ENCODE peak calls at places on chromosomes 1 and 21, in four cellular contexts. V, I, D and Z are unnamed samples.

GRCh38 chr21:28392436-28392835 is 600.2 kb downstream of the LTN1 start:
- DNase-seq in V (peak), I (no peak), D (no peak), Z (no peak)

GRCh38 chr1:200453544-200453905 is 43.7 kb upstream of the ZNF281 start:
- DNase-seq in V (no peak), I (no peak), D (no peak), Z (no peak)

GRCh38 chr1:35592991-35593769 is 20.1 kb downstream of the TFAP2E start:
- DNase-seq in V (no peak), I (no peak), D (no peak), Z (no peak)

GRCh38 chr1:183834568-183834967 is 29.6 kb downstream of the RGL1 start:
- DNase-seq in V (no peak), I (no peak), D (no peak), Z (no peak)

GRCh38 chr1:77341195-77341594 is 59.4 kb downstream of the AK5 start:
- DNase-seq in V (no peak), I (no peak), D (no peak), Z (no peak)

GRCh38 chr1:152111515-152111968 is 3.7 kb downstream of the TCHH start:
- DNase-seq in V (peak), I (peak), D (peak), Z (no peak)

GRCh38 chr1:104132386-104132973 is 382.8 kb downstream of the AMY1C start:
- DNase-seq in V (peak), I (peak), D (peak), Z (peak)

GRCh38 chr1:74753104-74753503 is 20.2 kb downstream of the TYW3 start:
- DNase-seq in V (no peak), I (no peak), D (no peak), Z (no peak)

GRCh38 chr1:12581179-12581578 is 36.8 kb downstream of the DHRS3 start:
- DNase-seq in V (no peak), I (no peak), D (no peak), Z (no peak)

GRCh38 chr1:156053770-156054499 is at the start of gene UBQLN4:
- DNase-seq in V (peak), I (peak), D (peak), Z (peak)

GRCh38 chr1:230265200-230266115 is 160.7 kb downstream of the PGBD5 start:
- DNase-seq in V (no peak), I (no peak), D (no peak), Z (no peak)

GRCh38 chr1:239432255-239432654 is 45.9 kb downstream of the CHRM3 start:
- DNase-seq in V (no peak), I (no peak), D (no peak), Z (no peak)

GRCh38 chr1:216902669-216903388 is 179.6 kb upstream of the ESRRG start:
- DNase-seq in V (peak), I (no peak), D (no peak), Z (peak)

GRCh38 chr21:43361493-43362296 is 65.2 kb downstream of the SIK1 start:
- DNase-seq in V (peak), I (no peak), D (no peak), Z (peak)

GRCh38 chr1:211576717-211577116 is 2.2 kb downstream of the SLC30A1 start:
- DNase-seq in V (no peak), I (no peak), D (no peak), Z (no peak)

GRCh38 chr1:211577277-211577825 is 1.6 kb downstream of the SLC30A1 start:
- DNase-seq in V (peak), I (no peak), D (no peak), Z (peak)

GRCh38 chr1:211577826-211578639 is 928 bp downstream of the SLC30A1 start:
- DNase-seq in V (peak), I (peak), D (peak), Z (peak)

GRCh38 chr1:211571998-211572397 is 7.0 kb downstream of the SLC30A1 start:
- DNase-seq in V (no peak), I (no peak), D (no peak), Z (no peak)

GRCh38 chr1:211574705-211575104 is 4.3 kb downstream of the SLC30A1 start:
- DNase-seq in V (peak), I (no peak), D (peak), Z (no peak)
- H4K8ac ChIP-seq in V (no peak), I (no peak), D (no peak), Z (no peak)

GRCh38 chr1:76018045-76018444 is 56.5 kb upstream of the ST6GALNAC3 start:
- DNase-seq in V (no peak), I (no peak), D (no peak), Z (no peak)

GRCh38 chr1:76010802-76011201 is 63.7 kb upstream of the ST6GALNAC3 start:
- DNase-seq in V (no peak), I (no peak), D (no peak), Z (no peak)

GRCh38 chr1:76015478-76016103 is 59.0 kb upstream of the ST6GALNAC3 start:
- DNase-seq in V (no peak), I (no peak), D (no peak), Z (no peak)

GRCh38 chr1:76013209-76013581 is 61.4 kb upstream of the ST6GALNAC3 start:
- DNase-seq in V (no peak), I (no peak), D (no peak), Z (no peak)

DNA sequence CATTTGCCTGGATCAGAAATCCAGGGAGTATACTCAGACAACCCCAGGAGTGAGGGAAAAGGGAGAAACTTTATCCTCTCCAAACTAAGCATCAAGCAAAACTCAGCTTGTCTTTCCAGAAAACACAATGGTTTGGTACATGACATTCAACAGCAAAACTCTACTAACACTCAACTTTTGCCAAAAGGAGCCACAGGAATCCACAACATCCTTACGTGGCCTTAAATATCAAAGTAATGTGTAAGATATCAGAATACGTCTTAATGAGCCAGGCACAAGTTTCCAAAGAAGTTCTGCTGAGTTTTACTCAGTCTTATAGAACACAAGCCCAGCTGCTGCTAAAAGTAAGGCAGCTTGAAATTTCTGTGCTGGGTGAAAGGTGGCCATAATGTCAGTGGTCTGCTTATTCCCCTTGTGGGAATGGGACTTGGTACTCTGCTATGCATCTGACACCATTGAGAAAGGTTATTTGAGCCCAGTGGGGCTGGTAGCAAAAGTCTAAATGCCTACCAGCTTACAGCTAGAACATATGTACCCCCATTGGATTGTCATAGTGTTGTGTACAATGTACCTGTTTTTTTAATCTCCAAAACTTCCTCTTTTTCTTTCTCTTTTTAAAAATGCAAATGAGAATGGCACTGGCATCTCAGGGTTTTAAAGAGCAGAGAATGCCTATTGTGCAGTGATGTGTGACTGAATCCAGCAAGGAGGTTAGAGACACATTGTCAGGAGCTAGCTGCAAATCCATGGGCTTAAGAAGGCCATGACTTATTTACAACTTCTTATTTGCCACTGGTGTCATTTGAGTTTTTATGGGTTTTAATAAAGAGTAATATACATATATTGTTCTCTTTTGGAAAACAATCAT is 62.0 kb upstream of the ST6GALNAC3 start:
- DNase-seq in V (peak), I (no peak), D (no peak), Z (no peak)
- H4K8ac ChIP-seq in V (no peak), I (no peak), D (no peak), Z (no peak)

DNA sequence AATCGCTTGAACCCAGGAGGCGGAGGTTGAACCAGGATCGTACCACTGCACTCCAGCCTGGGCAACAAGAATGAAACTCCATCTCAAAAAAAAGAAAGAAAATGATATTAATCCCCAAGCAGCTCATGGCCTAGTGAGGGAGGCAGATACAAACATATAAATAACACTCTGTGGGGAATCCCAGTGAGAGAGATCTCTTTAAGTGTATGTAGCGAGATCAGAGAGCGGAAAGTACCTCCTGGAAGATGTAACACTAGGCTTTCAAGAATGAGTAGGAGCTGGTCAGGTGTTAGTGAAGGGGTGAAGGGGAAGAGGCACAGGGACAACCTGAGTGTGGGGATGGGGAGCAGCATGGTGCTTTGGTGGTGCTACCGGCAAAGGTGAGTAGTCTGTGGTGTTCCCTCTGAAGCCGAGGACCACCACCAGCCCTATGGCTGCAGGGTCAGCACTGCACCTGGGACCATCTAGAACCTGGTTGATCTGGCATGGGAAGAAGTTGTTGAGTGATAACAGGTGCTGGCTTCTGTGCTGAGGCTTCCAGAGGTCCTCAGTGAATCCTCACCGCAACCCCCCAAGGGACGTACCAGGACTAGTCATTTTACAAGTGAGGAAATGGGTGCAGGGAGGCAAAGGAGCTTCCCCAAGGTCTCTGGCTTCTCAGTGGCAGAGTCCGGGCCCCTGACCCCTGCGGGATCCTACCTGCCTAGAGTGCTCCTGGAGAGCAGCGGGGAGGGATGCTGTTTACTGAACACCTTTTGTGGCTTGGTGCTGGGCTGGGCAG is 367.6 kb upstream of the VAMP3 start:
- DNase-seq in V (peak), I (peak), D (no peak), Z (peak)
- H4K8ac ChIP-seq in V (no peak), I (no peak), D (no peak), Z (no peak)

GRCh38 chr1:39647247-39647646 is 7.8 kb upstream of the HEYL start:
- DNase-seq in V (no peak), I (no peak), D (no peak), Z (no peak)
- H4K8ac ChIP-seq in V (peak), I (no peak), D (no peak), Z (peak)

GRCh38 chr1:65791860-65792670 is 630 bp upstream of the PDE4B start:
- DNase-seq in V (peak), I (peak), D (peak), Z (peak)
- H4K8ac ChIP-seq in V (no peak), I (no peak), D (no peak), Z (no peak)

DNA sequence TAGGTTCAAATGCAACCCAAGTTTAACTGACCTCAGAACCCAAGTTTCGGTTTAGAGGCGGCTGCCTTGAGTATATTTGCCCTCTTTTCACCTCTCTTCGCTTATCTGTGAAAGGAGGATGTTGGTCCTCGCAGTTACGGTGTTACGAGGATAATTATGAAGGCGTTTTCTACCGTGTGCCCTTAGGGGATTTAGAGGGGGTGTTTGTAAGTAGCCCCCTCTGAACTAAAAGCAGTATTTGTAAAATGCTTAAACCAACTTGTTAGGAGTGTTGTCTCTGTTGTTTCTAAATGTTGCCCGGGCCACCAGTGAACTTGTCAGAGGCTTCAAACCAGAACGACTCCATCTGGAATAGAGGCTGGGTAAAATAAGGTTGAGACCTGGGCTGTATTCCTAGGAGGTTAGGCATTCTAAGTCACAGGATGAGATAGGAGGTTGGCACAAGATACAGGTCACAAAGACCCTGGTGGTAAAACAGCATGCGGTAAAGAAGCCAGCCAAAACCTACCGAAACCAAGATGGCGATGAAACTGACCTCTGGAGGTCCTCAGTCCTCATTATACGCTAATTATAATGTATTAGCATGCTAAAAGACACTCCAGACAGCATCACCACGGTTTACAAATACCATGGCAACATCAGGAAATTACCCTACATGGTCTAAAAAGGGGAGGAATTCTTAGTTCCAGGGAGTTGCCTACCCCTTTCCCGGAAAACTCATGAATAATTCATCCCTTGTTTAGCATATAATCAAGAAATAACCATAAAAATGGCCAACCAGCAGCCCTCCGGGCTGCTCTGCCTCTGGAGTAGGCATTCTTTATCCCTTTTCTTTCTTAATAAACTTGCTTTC is 1.0 kb upstream of the PSRC1 start:
- DNase-seq in V (no peak), I (no peak), D (peak), Z (no peak)
- H4K8ac ChIP-seq in V (peak), I (peak), D (no peak), Z (peak)

GRCh38 chr1:203338335-203339036 is 12.4 kb downstream of the FMOD start:
- DNase-seq in V (peak), I (peak), D (peak), Z (peak)

GRCh38 chr1:203342192-203342940 is 8.6 kb downstream of the FMOD start:
- DNase-seq in V (peak), I (peak), D (peak), Z (peak)

GRCh38 chr1:203343956-203344355 is 7.0 kb downstream of the FMOD start:
- DNase-seq in V (no peak), I (no peak), D (no peak), Z (no peak)

GRCh38 chr1:203336097-203336496 is 14.8 kb downstream of the FMOD start:
- DNase-seq in V (no peak), I (no peak), D (no peak), Z (no peak)

GRCh38 chr1:203340112-203340804 is 10.7 kb downstream of the FMOD start:
- DNase-seq in V (peak), I (peak), D (peak), Z (peak)
- H4K8ac ChIP-seq in V (peak), I (no peak), D (no peak), Z (no peak)

GRCh38 chr1:27054381-27054780 is 41.7 kb upstream of the TENT5B start:
- DNase-seq in V (no peak), I (no peak), D (no peak), Z (no peak)

GRCh38 chr1:27052527-27052926 is 39.9 kb upstream of the TENT5B start:
- DNase-seq in V (no peak), I (no peak), D (no peak), Z (no peak)

GRCh38 chr1:27057389-27057788 is 44.7 kb upstream of the TENT5B start:
- DNase-seq in V (no peak), I (no peak), D (peak), Z (no peak)

GRCh38 chr1:27057801-27058647 is 45.4 kb upstream of the TENT5B start:
- DNase-seq in V (no peak), I (peak), D (peak), Z (no peak)

GRCh38 chr1:27053977-27054376 is 41.3 kb upstream of the TENT5B start:
- DNase-seq in V (no peak), I (no peak), D (no peak), Z (no peak)
- H4K8ac ChIP-seq in V (no peak), I (no peak), D (no peak), Z (no peak)